ENCODE peak calls at places on chromosomes 5 and 9, in eight cellular contexts. G, A, P, R, J, T, C and W are unnamed samples.

GRCh38 chr9:91733006-91733624 is 216.9 kb downstream of the ROR2 start:
- DNase-seq in R (no peak), C (no peak), T (no peak), P (no peak), J (no peak), A (no peak), G (no peak), W (no peak)

GRCh38 chr9:129850821-129851540 is 15.7 kb downstream of the USP20 start:
- DNase-seq in C (no peak), G (no peak), R (no peak), T (no peak), P (no peak), A (no peak), J (no peak), W (no peak)

GRCh38 chr5:150081541-150082283 is 4.6 kb downstream of the CSF1R start:
- DNase-seq in A (no peak), R (peak), J (peak), P (peak), G (peak), C (peak), T (no peak), W (peak)

GRCh38 chr5:109612278-109612905 is 77.3 kb upstream of the MAN2A1 start:
- DNase-seq in A (no peak), P (no peak), G (no peak), R (no peak), J (no peak), T (peak), C (no peak), W (no peak)

GRCh38 chr5:6424110-6424659 is 24.5 kb upstream of the UBE2QL1 start:
- DNase-seq in R (no peak), C (no peak), J (no peak), G (no peak), T (no peak), A (no peak), P (no peak), W (no peak)

GRCh38 chr9:121550569-121551512 is 51.2 kb upstream of the GGTA1 start:
- DNase-seq in C (peak), A (no peak), G (peak), J (peak), R (peak), T (peak), P (peak), W (peak)

GRCh38 chr9:122168356-122168755 is 8.6 kb downstream of the MORN5 start:
- DNase-seq in J (no peak), G (no peak), C (no peak), P (no peak), T (no peak), A (no peak), R (no peak), W (no peak)

GRCh38 chr5:180018661-180019060 is 52.9 kb downstream of the RNF130 start:
- DNase-seq in R (no peak), A (no peak), G (no peak), P (no peak), J (no peak), T (no peak), C (no peak), W (no peak)

GRCh38 chr5:180470966-180471582 is 23.1 kb upstream of the CNOT6 start:
- DNase-seq in T (peak), G (peak), A (no peak), P (peak), C (no peak), J (peak), R (peak), W (peak)

GRCh38 chr5:78760411-78761169 is 112.0 kb upstream of the LHFPL2 start:
- DNase-seq in P (no peak), T (no peak), A (no peak), R (no peak), J (no peak), C (no peak), G (peak), W (no peak)

GRCh38 chr9:81032030-81032572 is 657.2 kb downstream of the TLE1 start:
- DNase-seq in P (peak), R (no peak), J (no peak), C (no peak), A (peak), T (no peak), G (no peak), W (no peak)

GRCh38 chr9:3874472-3875370 is 348.9 kb upstream of the RFX3 start:
- DNase-seq in J (no peak), C (no peak), T (no peak), G (no peak), A (no peak), R (no peak), P (no peak), W (no peak)

GRCh38 chr9:38094165-38094564 is 25.1 kb upstream of the SHB start:
- DNase-seq in R (peak), T (no peak), C (no peak), G (no peak), A (no peak), P (no peak), J (no peak), W (no peak)

GRCh38 chr9:35163413-35163812 is 1.6 kb downstream of the UNC13B start:
- DNase-seq in R (no peak), T (no peak), G (no peak), A (no peak), J (no peak), C (no peak), P (no peak), W (no peak)

GRCh38 chr5:68320094-68320986 is 104.8 kb downstream of the PIK3R1 start:
- DNase-seq in P (no peak), C (no peak), R (no peak), G (no peak), T (no peak), A (no peak), J (no peak), W (no peak)

GRCh38 chr9:123983047-123983446 is 28.5 kb upstream of the LHX2 start:
- DNase-seq in T (no peak), G (no peak), P (no peak), R (no peak), A (no peak), C (no peak), J (no peak), W (no peak)

GRCh38 chr5:125463441-125464092 is 717.1 kb upstream of the ZNF608 start:
- DNase-seq in P (peak), A (no peak), T (no peak), R (no peak), J (no peak), G (no peak), C (no peak), W (no peak)

GRCh38 chr9:127917603-127918002 is 762 bp upstream of the ST6GALNAC4 start:
- DNase-seq in G (peak), R (no peak), T (no peak), P (no peak), J (no peak), C (no peak), A (no peak), W (no peak)

DNA sequence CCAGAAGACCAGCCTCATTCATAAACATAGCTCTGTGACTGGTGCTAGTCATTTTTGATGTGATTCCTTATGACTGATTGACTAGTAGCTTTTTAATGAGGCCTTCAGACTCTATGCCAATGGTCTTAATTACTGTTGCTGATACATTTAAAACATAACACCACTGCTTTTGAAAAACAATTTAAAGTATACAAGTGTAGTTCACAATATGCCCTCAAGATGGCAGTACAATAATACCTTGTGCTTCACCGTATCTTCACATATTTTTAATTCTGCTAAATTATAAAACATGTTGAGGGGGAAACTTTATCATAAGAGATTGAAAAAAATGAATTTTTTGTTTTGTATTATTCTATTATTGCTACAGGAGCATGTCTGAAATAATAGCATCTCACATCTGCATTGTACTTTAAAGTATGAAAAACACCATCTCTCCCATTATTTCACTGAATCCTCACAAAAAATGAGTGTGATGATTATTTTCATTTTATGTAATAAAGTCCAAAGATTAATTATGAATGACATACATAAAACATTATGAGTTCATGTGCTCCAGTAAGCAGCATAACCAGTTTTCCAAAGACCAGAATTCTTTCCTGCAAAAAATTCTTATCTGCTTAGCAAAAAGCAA is 55.1 kb upstream of the SHISAL2B start:
- DNase-seq in J (no peak), G (no peak), T (no peak), R (no peak), C (no peak), P (peak), A (no peak), W (peak)
- TF ChIP-seq CTCF in J (peak), G (no peak), T (peak), R (peak), C (peak), P (peak), A (peak), W (peak)

DNA sequence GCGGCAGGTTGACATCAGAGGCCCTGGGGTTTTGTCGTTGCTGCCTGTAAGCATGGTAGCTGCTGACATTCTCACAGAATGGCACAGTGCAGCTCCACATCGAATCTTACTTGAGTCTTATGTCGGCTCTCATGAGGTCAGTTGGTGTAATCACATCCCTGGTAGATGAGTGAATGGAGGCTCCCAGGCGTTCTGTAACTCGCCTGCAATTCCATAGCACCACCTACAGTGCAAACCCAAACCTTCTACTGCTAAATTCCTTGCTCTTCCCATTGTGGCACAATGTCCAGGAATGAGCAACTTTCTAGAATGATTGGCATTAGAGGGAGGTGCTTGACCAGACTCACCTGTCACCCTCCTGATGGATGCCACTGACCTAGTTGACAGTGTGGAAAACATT is 578.4 kb downstream of the CCDC171 start:
- DNase-seq in R (no peak), P (peak), A (no peak), T (no peak), C (no peak), G (no peak), J (no peak), W (no peak)
- TF ChIP-seq CTCF in R (no peak), P (peak), A (peak), T (peak), C (no peak), G (no peak), J (no peak), W (no peak)

GRCh38 chr5:1235379-1235778 is 10.2 kb downstream of the SLC6A18 start:
- DNase-seq in A (no peak), G (no peak), T (no peak), C (no peak), J (no peak), P (no peak), R (no peak), W (no peak)
- TF ChIP-seq CTCF in A (no peak), G (no peak), T (peak), C (no peak), J (no peak), P (no peak), R (no peak), W (no peak)

GRCh38 chr5:157308826-157309465 is 43.0 kb downstream of the CYFIP2 start:
- DNase-seq in G (no peak), R (no peak), J (no peak), P (no peak), T (no peak), A (peak), C (no peak), W (no peak)
- TF ChIP-seq CTCF in G (no peak), R (no peak), J (no peak), P (no peak), T (no peak), A (peak), C (no peak), W (no peak)

GRCh38 chr5:151225071-151225470 is 1.2 kb upstream of the CCDC69 start:
- DNase-seq in C (no peak), G (no peak), T (no peak), A (no peak), R (no peak), P (no peak), J (no peak), W (no peak)
- TF ChIP-seq CTCF in C (no peak), G (no peak), T (no peak), A (no peak), R (peak), P (no peak), J (no peak), W (no peak)

GRCh38 chr5:139745800-139746690 is 49.6 kb upstream of the PSD2 start:
- DNase-seq in G (no peak), A (no peak), R (peak), T (peak), J (peak), C (peak), P (peak), W (peak)

GRCh38 chr5:139745121-139745799 is 50.3 kb upstream of the PSD2 start:
- DNase-seq in G (no peak), A (peak), C (peak), R (no peak), J (peak), T (no peak), P (peak), W (no peak)

GRCh38 chr5:139748505-139748826 is 47.1 kb upstream of the PSD2 start:
- DNase-seq in A (no peak), J (no peak), T (no peak), G (no peak), C (no peak), P (no peak), R (no peak), W (no peak)

GRCh38 chr5:139747583-139748504 is 47.8 kb upstream of the PSD2 start:
- DNase-seq in P (no peak), C (peak), A (no peak), R (peak), G (no peak), J (peak), T (peak), W (peak)

GRCh38 chr5:139746691-139747582 is 48.7 kb upstream of the PSD2 start:
- DNase-seq in A (no peak), P (no peak), C (no peak), T (no peak), J (no peak), R (peak), G (no peak), W (peak)
- TF ChIP-seq CTCF in A (no peak), P (no peak), C (no peak), T (no peak), J (no peak), R (no peak), G (no peak), W (no peak)

GRCh38 chr9:137085918-137086530 is 761 bp upstream of the MAN1B1 start:
- DNase-seq in P (peak), G (peak), A (no peak), R (peak), J (no peak), T (no peak), C (peak), W (no peak)

GRCh38 chr9:137084526-137084925 is 2.3 kb upstream of the MAN1B1 start:
- DNase-seq in G (no peak), A (no peak), P (no peak), T (no peak), J (no peak), C (no peak), R (no peak), W (no peak)

GRCh38 chr9:137087409-137087925 is 682 bp downstream of the MAN1B1 start:
- DNase-seq in G (peak), T (no peak), C (no peak), A (no peak), R (no peak), J (no peak), P (no peak), W (no peak)

GRCh38 chr9:137088121-137088520 is 1.3 kb downstream of the MAN1B1 start:
- DNase-seq in A (no peak), P (no peak), T (no peak), J (no peak), R (no peak), G (no peak), C (no peak), W (no peak)

GRCh38 chr9:137086531-137087408 is at the start of gene MAN1B1:
- DNase-seq in A (peak), R (peak), G (peak), C (peak), P (peak), J (peak), T (peak), W (peak)
- TF ChIP-seq CTCF in A (no peak), R (no peak), G (no peak), C (no peak), P (no peak), J (peak), T (no peak), W (no peak)